ENCODE peak calls at places on chromosomes 7 and 10, in eight cellular contexts. Q is M059J; W is RPMI8226; U is keratinocyte; E is T-helper 17 cell; R is NCI-H748 treated with DMSO at 0.1 percent for 48 hours; V is stimulated activated naive CD4-positive, alpha-beta T cell; K is left colon. N is an unnamed sample.

GRCh38 chr10:11381023-11381422 is 230.4 kb downstream of the USP6NL start:
- DNase-seq in Q (peak; percentile 7), W (no peak), U (no peak), E (no peak), R (no peak), V (no peak), K (no peak), N (no peak)

GRCh38 chr7:94266278-94266677 is 128.4 kb upstream of the COL1A2 start:
- DNase-seq in Q (no peak), W (no peak), U (no peak), E (no peak), R (no peak), V (no peak), K (no peak), N (no peak)

GRCh38 chr10:110992011-110992800 is 72.8 kb downstream of the SHOC2 start:
- DNase-seq in Q (peak; percentile 12), W (no peak), U (no peak), E (no peak), R (no peak), V (no peak), K (no peak), N (no peak)

GRCh38 chr7:29377718-29378117 is 183.1 kb downstream of the CHN2 start:
- DNase-seq in Q (no peak), W (no peak), U (no peak), E (no peak), R (no peak), V (no peak), K (no peak), N (no peak)

GRCh38 chr7:129227646-129228578 is 3.1 kb downstream of the AHCYL2 start:
- DNase-seq in Q (no peak), W (no peak), U (no peak), E (no peak), R (no peak), V (no peak), K (no peak), N (no peak)

GRCh38 chr10:124745678-124746077 is 1.5 kb upstream of the FAM53B start:
- DNase-seq in Q (peak; percentile 57), W (peak; percentile 53), U (no peak), E (no peak), R (peak; percentile 12), V (peak; percentile 16), K (no peak), N (peak; percentile 58)

GRCh38 chr10:8102708-8103401 is 48.4 kb downstream of the GATA3 start:
- DNase-seq in Q (no peak), W (no peak), U (no peak), E (no peak), R (no peak), V (no peak), K (no peak), N (no peak)

GRCh38 chr7:131363719-131364118 is 36.0 kb downstream of the MKLN1 start:
- DNase-seq in Q (peak; percentile 14), W (no peak), U (no peak), E (no peak), R (no peak), V (no peak), K (no peak), N (no peak)

GRCh38 chr10:33657154-33657900 is 322.9 kb upstream of the NRP1 start:
- DNase-seq in Q (peak; percentile 69), W (no peak), U (no peak), E (no peak), R (no peak), V (no peak), K (no peak), N (no peak)

GRCh38 chr7:27242580-27243339 is at the start of gene EVX1:
- DNase-seq in Q (peak; percentile 45), W (no peak), U (no peak), E (no peak), R (peak; percentile 84), V (peak; percentile 28), K (no peak), N (peak; percentile 38)

GRCh38 chr10:21814866-21815265 is 188.7 kb downstream of the DNAJC1 start:
- DNase-seq in Q (no peak), W (no peak), U (no peak), E (no peak), R (no peak), V (no peak), K (no peak), N (no peak)

GRCh38 chr10:50972591-50972990 is 87.2 kb upstream of the A1CF start:
- DNase-seq in Q (no peak), W (no peak), U (no peak), E (no peak), R (no peak), V (no peak), K (peak; percentile 40), N (no peak)

N was measured in CD8-positive, alpha-beta memory T cell.